ENCODE peak calls at places on chromosomes 16 and 17, in four cellular contexts. One of them, this sample, is unnamed.

GRCh38 chr17:7380321-7380720 is 568 bp upstream of the TNK1 start:
- DNase-seq in NCI-H1436 treated with DMSO at 0.1 percent for 48 hours: no peak
- DNase-seq in hippocampal formation: no peak
- DNase-seq in transverse colon: peak
- DNase-seq in this sample: peak

GRCh38 chr16:79009911-79010310 is 590.6 kb downstream of the MAF start:
- DNase-seq in NCI-H1436 treated with DMSO at 0.1 percent for 48 hours: no peak
- DNase-seq in hippocampal formation: no peak
- DNase-seq in transverse colon: no peak
- DNase-seq in this sample: no peak

GRCh38 chr16:10828851-10829331 is 10.3 kb upstream of the TVP23A start:
- DNase-seq in transverse colon: peak
- DNase-seq in NCI-H1436 treated with DMSO at 0.1 percent for 48 hours: no peak
- DNase-seq in hippocampal formation: peak
- DNase-seq in this sample: peak

GRCh38 chr17:47810200-47810821 is 11.3 kb downstream of the OSBPL7 start:
- DNase-seq in hippocampal formation: no peak
- DNase-seq in transverse colon: peak
- DNase-seq in NCI-H1436 treated with DMSO at 0.1 percent for 48 hours: no peak
- DNase-seq in this sample: peak

GRCh38 chr17:43020789-43021738 is 1.1 kb downstream of the VAT1 start:
- DNase-seq in hippocampal formation: peak
- DNase-seq in transverse colon: peak
- DNase-seq in NCI-H1436 treated with DMSO at 0.1 percent for 48 hours: no peak
- DNase-seq in this sample: peak

GRCh38 chr17:1736348-1737281 is 6.1 kb upstream of the SERPINF2 start:
- DNase-seq in hippocampal formation: no peak
- DNase-seq in NCI-H1436 treated with DMSO at 0.1 percent for 48 hours: no peak
- DNase-seq in transverse colon: peak
- DNase-seq in this sample: peak

GRCh38 chr16:19879241-19879792 is 5.3 kb downstream of the GPRC5B start:
- DNase-seq in NCI-H1436 treated with DMSO at 0.1 percent for 48 hours: peak
- DNase-seq in transverse colon: no peak
- DNase-seq in hippocampal formation: no peak
- DNase-seq in this sample: peak

GRCh38 chr17:64139542-64139941 is 9.6 kb upstream of the ERN1 start:
- DNase-seq in NCI-H1436 treated with DMSO at 0.1 percent for 48 hours: no peak
- DNase-seq in transverse colon: no peak
- DNase-seq in hippocampal formation: no peak
- DNase-seq in this sample: no peak

GRCh38 chr16:88464447-88465318 is 11.6 kb downstream of the ZFPM1 start:
- DNase-seq in hippocampal formation: no peak
- DNase-seq in transverse colon: no peak
- DNase-seq in NCI-H1436 treated with DMSO at 0.1 percent for 48 hours: no peak
- DNase-seq in this sample: no peak

GRCh38 chr17:71741836-71742235 is 379.0 kb upstream of the SOX9 start:
- DNase-seq in NCI-H1436 treated with DMSO at 0.1 percent for 48 hours: no peak
- DNase-seq in hippocampal formation: no peak
- DNase-seq in transverse colon: no peak
- DNase-seq in this sample: no peak

GRCh38 chr17:78144736-78145641 is 1.2 kb upstream of the C17orf99 start:
- DNase-seq in transverse colon: peak
- DNase-seq in NCI-H1436 treated with DMSO at 0.1 percent for 48 hours: no peak
- DNase-seq in hippocampal formation: peak
- DNase-seq in this sample: no peak

GRCh38 chr17:42065201-42065600 is 14.8 kb upstream of the C17orf113 start:
- DNase-seq in hippocampal formation: no peak
- DNase-seq in NCI-H1436 treated with DMSO at 0.1 percent for 48 hours: no peak
- DNase-seq in transverse colon: no peak
- DNase-seq in this sample: no peak

GRCh38 chr16:66935319-66936011 is at the start of gene CES2:
- DNase-seq in transverse colon: peak
- DNase-seq in hippocampal formation: no peak
- DNase-seq in NCI-H1436 treated with DMSO at 0.1 percent for 48 hours: no peak
- DNase-seq in this sample: peak

GRCh38 chr17:67021196-67021595 is 23.2 kb upstream of the CACNG1 start:
- DNase-seq in hippocampal formation: no peak
- DNase-seq in transverse colon: no peak
- DNase-seq in NCI-H1436 treated with DMSO at 0.1 percent for 48 hours: no peak
- DNase-seq in this sample: no peak

GRCh38 chr17:32609085-32609484 is 122.3 kb downstream of the CDK5R1 start:
- DNase-seq in NCI-H1436 treated with DMSO at 0.1 percent for 48 hours: peak
- DNase-seq in hippocampal formation: no peak
- DNase-seq in transverse colon: peak
- DNase-seq in this sample: peak

GRCh38 chr16:46811682-46812081 is 19.3 kb downstream of the C16orf87 start:
- DNase-seq in transverse colon: no peak
- DNase-seq in hippocampal formation: no peak
- DNase-seq in NCI-H1436 treated with DMSO at 0.1 percent for 48 hours: no peak
- DNase-seq in this sample: no peak

GRCh38 chr17:55702150-55702549 is 20.5 kb downstream of the TMEM100 start:
- DNase-seq in NCI-H1436 treated with DMSO at 0.1 percent for 48 hours: no peak
- DNase-seq in hippocampal formation: no peak
- DNase-seq in transverse colon: no peak
- DNase-seq in this sample: no peak

GRCh38 chr17:4588391-4588790 is 4.1 kb downstream of the SMTNL2 start:
- DNase-seq in NCI-H1436 treated with DMSO at 0.1 percent for 48 hours: no peak
- DNase-seq in transverse colon: no peak
- DNase-seq in hippocampal formation: no peak
- DNase-seq in this sample: no peak

GRCh38 chr16:23296994-23297393 is 5.1 kb upstream of the SCNN1B start:
- DNase-seq in hippocampal formation: no peak
- DNase-seq in transverse colon: peak
- DNase-seq in NCI-H1436 treated with DMSO at 0.1 percent for 48 hours: no peak
- DNase-seq in this sample: no peak

GRCh38 chr17:67244621-67245072 is 349 bp downstream of the HELZ start:
- DNase-seq in transverse colon: peak
- DNase-seq in hippocampal formation: no peak
- DNase-seq in NCI-H1436 treated with DMSO at 0.1 percent for 48 hours: no peak
- DNase-seq in this sample: peak